ENCODE peak calls at places on chromosomes 1 and 21, in four cellular contexts. One of them, this sample, is unnamed.

GRCh38 chr1:46086581-46086980 is 45.8 kb downstream of the PIK3R3 start:
- DNase-seq in SHP77: no peak
- DNase-seq in GM13977: no peak
- DNase-seq in HL-60: no peak
- DNase-seq in this sample: no peak

GRCh38 chr1:208919371-208919770 is 664.1 kb upstream of the CAMK1G start:
- DNase-seq in GM13977: no peak
- DNase-seq in SHP77: no peak
- DNase-seq in HL-60: no peak
- DNase-seq in this sample: no peak

GRCh38 chr1:115874929-115875328 is 34.0 kb upstream of the NHLH2 start:
- DNase-seq in SHP77: no peak
- DNase-seq in HL-60: no peak
- DNase-seq in GM13977: no peak
- DNase-seq in this sample: no peak

GRCh38 chr1:101918277-101918676 is 78.4 kb downstream of the OLFM3 start:
- DNase-seq in HL-60: no peak
- DNase-seq in SHP77: no peak
- DNase-seq in GM13977: no peak
- DNase-seq in this sample: no peak

GRCh38 chr1:107228704-107229103 is 87.9 kb downstream of the NTNG1 start:
- DNase-seq in SHP77: no peak
- DNase-seq in GM13977: no peak
- DNase-seq in HL-60: no peak
- DNase-seq in this sample: no peak

GRCh38 chr1:205191617-205192016 is 19.9 kb downstream of the DSTYK start:
- DNase-seq in GM13977: no peak
- DNase-seq in HL-60: no peak
- DNase-seq in SHP77: no peak
- DNase-seq in this sample: peak; percentile 49

GRCh38 chr1:151372411-151372934 is at the start of gene SELENBP1:
- DNase-seq in GM13977: no peak
- DNase-seq in HL-60: no peak
- DNase-seq in SHP77: peak; percentile 95
- DNase-seq in this sample: peak; percentile 57

GRCh38 chr1:97820470-97821188 is 100.2 kb downstream of the DPYD start:
- DNase-seq in HL-60: no peak
- DNase-seq in GM13977: no peak
- DNase-seq in SHP77: no peak
- DNase-seq in this sample: peak; percentile 34

GRCh38 chr1:17570228-17570627 is 30.7 kb downstream of the ARHGEF10L start:
- DNase-seq in SHP77: no peak
- DNase-seq in HL-60: no peak
- DNase-seq in GM13977: no peak
- DNase-seq in this sample: no peak

GRCh38 chr1:224213438-224214119 is 30.5 kb downstream of the DEGS1 start:
- DNase-seq in GM13977: no peak
- DNase-seq in SHP77: no peak
- DNase-seq in HL-60: no peak
- DNase-seq in this sample: no peak

GRCh38 chr1:30673395-30673794 is 50.0 kb downstream of the MATN1 start:
- DNase-seq in SHP77: no peak
- DNase-seq in HL-60: no peak
- DNase-seq in GM13977: no peak
- DNase-seq in this sample: no peak

GRCh38 chr1:192878249-192878648 is 69.4 kb downstream of the RGS2 start:
- DNase-seq in GM13977: no peak
- DNase-seq in HL-60: no peak
- DNase-seq in SHP77: no peak
- DNase-seq in this sample: no peak

GRCh38 chr21:14713109-14713508 is 167.0 kb upstream of the SAMSN1 start:
- DNase-seq in SHP77: no peak
- DNase-seq in HL-60: no peak
- DNase-seq in GM13977: no peak
- DNase-seq in this sample: no peak

GRCh38 chr1:79052829-79053449 is 46.4 kb upstream of the ADGRL4 start:
- DNase-seq in GM13977: peak; percentile 33
- DNase-seq in SHP77: no peak
- DNase-seq in HL-60: no peak
- DNase-seq in this sample: no peak

GRCh38 chr1:154757149-154757548 is 112.9 kb downstream of the KCNN3 start:
- DNase-seq in HL-60: no peak
- DNase-seq in SHP77: no peak
- DNase-seq in GM13977: no peak
- DNase-seq in this sample: no peak

GRCh38 chr1:59233444-59233843 is 63.5 kb upstream of the FGGY start:
- DNase-seq in HL-60: no peak
- DNase-seq in SHP77: no peak
- DNase-seq in GM13977: no peak
- DNase-seq in this sample: no peak

GRCh38 chr1:245084551-245084950 is 70.2 kb upstream of the KIF26B start:
- DNase-seq in HL-60: no peak
- DNase-seq in SHP77: no peak
- DNase-seq in GM13977: no peak
- DNase-seq in this sample: no peak

GRCh38 chr1:87951852-87952251 is 623.2 kb downstream of the LMO4 start:
- DNase-seq in HL-60: no peak
- DNase-seq in GM13977: no peak
- DNase-seq in SHP77: no peak
- DNase-seq in this sample: no peak

GRCh38 chr21:33698088-33698487 is 55.8 kb downstream of the ITSN1 start:
- DNase-seq in HL-60: no peak
- DNase-seq in GM13977: no peak
- DNase-seq in SHP77: no peak
- DNase-seq in this sample: no peak

GRCh38 chr1:55725378-55725777 is 510.2 kb upstream of the USP24 start:
- DNase-seq in HL-60: no peak
- DNase-seq in GM13977: no peak
- DNase-seq in SHP77: no peak
- DNase-seq in this sample: no peak

GRCh38 chr1:25703041-25703440 is 86.5 kb downstream of the MAN1C1 start:
- DNase-seq in SHP77: no peak
- DNase-seq in HL-60: no peak
- DNase-seq in GM13977: no peak
- DNase-seq in this sample: no peak

GRCh38 chr1:48039088-48040049 is 42.2 kb upstream of the TRABD2B start:
- DNase-seq in SHP77: no peak
- DNase-seq in HL-60: no peak
- DNase-seq in GM13977: peak; percentile 28
- DNase-seq in this sample: no peak

GRCh38 chr1:99504287-99504686 is 141.6 kb upstream of the PALMD start:
- DNase-seq in SHP77: no peak
- DNase-seq in HL-60: no peak
- DNase-seq in GM13977: no peak
- DNase-seq in this sample: no peak

GRCh38 chr1:33070628-33071027 is 10.3 kb upstream of the AZIN2 start:
- DNase-seq in SHP77: no peak
- DNase-seq in HL-60: no peak
- DNase-seq in GM13977: no peak
- DNase-seq in this sample: no peak

GRCh38 chr21:42381347-42381984 is 14.4 kb downstream of the TMPRSS3 start:
- DNase-seq in SHP77: peak; percentile 42
- DNase-seq in HL-60: no peak
- DNase-seq in GM13977: no peak
- DNase-seq in this sample: no peak

GRCh38 chr1:74611887-74612286 is 61.7 kb downstream of the ERICH3 start:
- DNase-seq in HL-60: no peak
- DNase-seq in GM13977: no peak
- DNase-seq in SHP77: no peak
- DNase-seq in this sample: no peak

GRCh38 chr1:84581648-84582047 is 7.4 kb upstream of the CTBS start:
- DNase-seq in GM13977: no peak
- DNase-seq in HL-60: no peak
- DNase-seq in SHP77: no peak
- DNase-seq in this sample: peak; percentile 70

GRCh38 chr1:32684167-32684811 is 18.3 kb downstream of the SYNC start:
- DNase-seq in GM13977: no peak
- DNase-seq in SHP77: no peak
- DNase-seq in HL-60: no peak
- DNase-seq in this sample: no peak

GRCh38 chr1:31476891-31477846 is 64.2 kb downstream of the SERINC2 start:
- DNase-seq in GM13977: no peak
- DNase-seq in SHP77: peak; percentile 66
- DNase-seq in HL-60: no peak
- DNase-seq in this sample: peak; percentile 10

GRCh38 chr1:161044535-161044907 is 1.3 kb downstream of the USF1 start:
- DNase-seq in GM13977: no peak
- DNase-seq in SHP77: no peak
- DNase-seq in HL-60: peak; percentile 37
- DNase-seq in this sample: no peak

GRCh38 chr1:110308247-110308646 is 30.9 kb upstream of the RBM15 start:
- DNase-seq in SHP77: no peak
- DNase-seq in HL-60: no peak
- DNase-seq in GM13977: no peak
- DNase-seq in this sample: no peak

GRCh38 chr1:166432655-166433054 is 265.9 kb upstream of the FAM78B start:
- DNase-seq in SHP77: no peak
- DNase-seq in GM13977: no peak
- DNase-seq in HL-60: no peak
- DNase-seq in this sample: no peak

GRCh38 chr1:3939242-3940080 is 39.4 kb upstream of the C1orf174 start:
- DNase-seq in GM13977: no peak
- DNase-seq in HL-60: no peak
- DNase-seq in SHP77: peak; percentile 93
- DNase-seq in this sample: no peak

This sample was measured in SK-N-DZ.